ENCODE peak calls at places on chromosomes 7 and 10, in ten cellular contexts. One of them, this sample, is unnamed. For H3K27me3 and H3K4me1, the result is how much of the 10 kb centered on the place peaks cover.

GRCh38 chr10:52526251-52526823 is 212.3 kb downstream of the DKK1 start:
- DNase-seq in upper lobe of left lung: no peak
- DNase-seq in spleen: no peak
- DNase-seq in IMR-90: peak
- DNase-seq in mesendoderm: no peak
- DNase-seq in naive thymus-derived CD4-positive, alpha-beta T cell: no peak
- DNase-seq in GM23338: no peak
- DNase-seq in left lung: no peak
- DNase-seq in transverse colon: no peak
- DNase-seq in neural progenitor cell: no peak
- DNase-seq in this sample: no peak

GRCh38 chr10:5361966-5362365 is 2.8 kb upstream of the UCN3 start:
- DNase-seq in naive thymus-derived CD4-positive, alpha-beta T cell: no peak
- DNase-seq in left lung: no peak
- DNase-seq in transverse colon: no peak
- DNase-seq in upper lobe of left lung: no peak
- DNase-seq in neural progenitor cell: no peak
- DNase-seq in IMR-90: no peak
- DNase-seq in mesendoderm: no peak
- DNase-seq in GM23338: no peak
- DNase-seq in spleen: no peak
- DNase-seq in this sample: no peak

GRCh38 chr7:43449577-43449976 is 133.3 kb upstream of the STK17A start:
- DNase-seq in naive thymus-derived CD4-positive, alpha-beta T cell: no peak
- DNase-seq in spleen: no peak
- DNase-seq in upper lobe of left lung: no peak
- DNase-seq in left lung: no peak
- DNase-seq in IMR-90: no peak
- DNase-seq in GM23338: no peak
- DNase-seq in mesendoderm: no peak
- DNase-seq in neural progenitor cell: peak
- DNase-seq in transverse colon: no peak
- DNase-seq in this sample: no peak

GRCh38 chr7:1533569-1534329 is 3.2 kb downstream of the MAFK start:
- DNase-seq in IMR-90: peak
- DNase-seq in naive thymus-derived CD4-positive, alpha-beta T cell: no peak
- DNase-seq in left lung: peak
- DNase-seq in mesendoderm: peak
- DNase-seq in spleen: peak
- DNase-seq in upper lobe of left lung: peak
- DNase-seq in neural progenitor cell: no peak
- DNase-seq in GM23338: no peak
- DNase-seq in transverse colon: peak
- DNase-seq in this sample: peak

GRCh38 chr7:54946271-54946670 is 72.5 kb upstream of the EGFR start:
- DNase-seq in GM23338: no peak
- DNase-seq in upper lobe of left lung: no peak
- DNase-seq in mesendoderm: no peak
- DNase-seq in spleen: no peak
- DNase-seq in left lung: no peak
- DNase-seq in transverse colon: no peak
- DNase-seq in naive thymus-derived CD4-positive, alpha-beta T cell: no peak
- DNase-seq in neural progenitor cell: no peak
- DNase-seq in IMR-90: no peak
- DNase-seq in this sample: no peak

GRCh38 chr7:40000734-40001315 is 50.8 kb downstream of the CDK13 start:
- DNase-seq in spleen: no peak
- DNase-seq in IMR-90: peak
- DNase-seq in GM23338: no peak
- DNase-seq in upper lobe of left lung: no peak
- DNase-seq in naive thymus-derived CD4-positive, alpha-beta T cell: no peak
- DNase-seq in mesendoderm: no peak
- DNase-seq in left lung: no peak
- DNase-seq in transverse colon: no peak
- DNase-seq in neural progenitor cell: no peak
- DNase-seq in this sample: no peak

GRCh38 chr10:48194830-48195229 is 79.7 kb downstream of the FRMPD2 start:
- DNase-seq in spleen: no peak
- DNase-seq in naive thymus-derived CD4-positive, alpha-beta T cell: no peak
- DNase-seq in mesendoderm: no peak
- DNase-seq in left lung: no peak
- DNase-seq in upper lobe of left lung: no peak
- DNase-seq in IMR-90: no peak
- DNase-seq in GM23338: no peak
- DNase-seq in transverse colon: peak
- DNase-seq in neural progenitor cell: no peak
- DNase-seq in this sample: no peak

GRCh38 chr7:98286093-98286525 is 4.6 kb downstream of the BRI3 start:
- DNase-seq in upper lobe of left lung: peak
- DNase-seq in IMR-90: peak
- DNase-seq in left lung: peak
- DNase-seq in naive thymus-derived CD4-positive, alpha-beta T cell: no peak
- DNase-seq in spleen: peak
- DNase-seq in neural progenitor cell: no peak
- DNase-seq in GM23338: no peak
- DNase-seq in mesendoderm: peak
- DNase-seq in transverse colon: peak
- DNase-seq in this sample: peak

GRCh38 chr7:98969386-98969785 is 91.1 kb downstream of the TRRAP start:
- DNase-seq in neural progenitor cell: no peak
- DNase-seq in upper lobe of left lung: no peak
- DNase-seq in left lung: no peak
- DNase-seq in naive thymus-derived CD4-positive, alpha-beta T cell: no peak
- DNase-seq in mesendoderm: no peak
- DNase-seq in IMR-90: no peak
- DNase-seq in spleen: peak
- DNase-seq in GM23338: no peak
- DNase-seq in transverse colon: no peak
- DNase-seq in this sample: no peak

DNA sequence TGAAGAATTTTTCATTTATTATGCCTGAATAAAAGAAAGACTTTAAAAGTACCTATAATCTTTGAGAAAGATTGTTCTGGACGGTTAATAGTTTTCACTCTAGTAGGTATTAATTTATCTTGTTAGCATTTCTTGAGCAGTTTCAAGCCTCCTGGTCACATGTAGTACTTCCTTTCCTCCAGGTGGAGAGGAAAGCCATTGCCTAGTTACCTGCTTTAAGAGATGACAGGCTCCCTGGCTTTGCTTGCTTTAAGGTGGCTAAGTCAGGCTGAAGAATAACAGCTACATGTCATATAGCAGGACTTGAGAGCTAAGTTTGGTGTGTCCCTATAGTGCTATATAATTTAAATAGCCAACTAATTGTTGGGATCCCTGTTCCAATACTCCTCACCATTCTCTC is 160.2 kb downstream of the CDK14 start:
- DNase-seq in GM23338: no peak
- DNase-seq in transverse colon: no peak
- DNase-seq in neural progenitor cell: no peak
- DNase-seq in left lung: no peak
- DNase-seq in upper lobe of left lung: no peak
- DNase-seq in spleen: no peak
- DNase-seq in mesendoderm: no peak
- DNase-seq in IMR-90: no peak
- DNase-seq in naive thymus-derived CD4-positive, alpha-beta T cell: no peak
- DNase-seq in this sample: no peak
- H3K4me3 ChIP-seq in GM23338: no peak
- H3K4me3 ChIP-seq in transverse colon: no peak
- H3K4me3 ChIP-seq in neural progenitor cell: no peak
- H3K4me3 ChIP-seq in left lung: no peak
- H3K4me3 ChIP-seq in upper lobe of left lung: no peak
- H3K4me3 ChIP-seq in spleen: no peak
- H3K4me3 ChIP-seq in mesendoderm: no peak
- H3K4me3 ChIP-seq in IMR-90: no peak
- H3K4me3 ChIP-seq in naive thymus-derived CD4-positive, alpha-beta T cell: no peak
- H3K4me3 ChIP-seq in this sample: no peak

DNA sequence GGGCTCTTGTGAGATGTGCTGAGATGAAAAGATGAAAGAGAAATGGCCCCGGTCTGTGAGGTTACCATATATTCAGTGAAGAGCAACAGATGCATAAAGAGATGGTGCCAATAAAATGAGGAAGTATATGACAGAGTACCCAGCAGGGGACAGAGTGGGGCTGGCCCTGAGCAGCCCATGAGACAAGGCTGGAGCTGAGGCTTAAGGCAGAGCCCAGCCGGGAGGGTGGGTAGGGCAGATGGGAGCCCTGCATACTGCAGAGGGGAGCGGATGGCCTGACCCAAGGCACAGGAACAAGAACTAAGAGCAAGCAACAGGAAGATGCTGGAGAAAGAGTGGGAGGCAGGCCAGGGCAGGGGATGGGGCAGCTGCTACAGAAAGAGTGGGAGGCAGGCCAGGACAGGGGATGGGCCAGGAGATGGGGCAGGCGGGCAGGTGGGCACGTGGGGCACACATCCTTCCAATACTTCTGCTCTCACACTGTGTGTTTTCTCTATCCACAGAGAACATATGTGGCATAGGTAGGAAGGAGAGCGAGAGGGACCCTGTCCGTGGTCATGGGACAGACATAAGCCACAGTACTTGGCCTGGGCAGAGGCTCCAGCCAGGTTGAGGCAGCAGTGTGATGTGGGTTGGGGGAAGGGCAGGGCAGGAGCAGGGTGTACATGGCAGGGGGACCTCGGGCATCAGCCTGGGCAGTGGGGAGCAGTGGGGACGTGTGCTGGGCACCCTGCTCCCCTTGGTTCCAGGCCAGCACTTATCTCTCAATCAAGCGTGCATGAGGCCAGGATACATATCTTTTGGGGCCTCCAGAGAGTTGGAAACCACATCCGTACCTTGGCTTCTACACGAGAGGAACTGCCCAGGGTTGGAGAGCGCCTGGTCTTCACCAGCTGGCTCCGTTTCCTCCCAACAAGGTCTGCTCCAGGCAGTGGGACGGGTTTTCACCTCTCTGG is 91.6 kb upstream of the IKZF1 start:
- DNase-seq in GM23338: no peak
- DNase-seq in transverse colon: no peak
- DNase-seq in neural progenitor cell: no peak
- DNase-seq in naive thymus-derived CD4-positive, alpha-beta T cell: peak
- DNase-seq in upper lobe of left lung: peak
- DNase-seq in mesendoderm: no peak
- DNase-seq in left lung: no peak
- DNase-seq in IMR-90: no peak
- DNase-seq in spleen: peak
- DNase-seq in this sample: peak
- H3K27me3 ChIP-seq in GM23338: under half
- H3K27me3 ChIP-seq in transverse colon: under half
- H3K27me3 ChIP-seq in neural progenitor cell: under half
- H3K27me3 ChIP-seq in naive thymus-derived CD4-positive, alpha-beta T cell: under half
- H3K27me3 ChIP-seq in upper lobe of left lung: under half
- H3K27me3 ChIP-seq in mesendoderm: under half
- H3K27me3 ChIP-seq in left lung: under half
- H3K27me3 ChIP-seq in IMR-90: under half
- H3K27me3 ChIP-seq in spleen: under half
- H3K27me3 ChIP-seq in this sample: under half

DNA sequence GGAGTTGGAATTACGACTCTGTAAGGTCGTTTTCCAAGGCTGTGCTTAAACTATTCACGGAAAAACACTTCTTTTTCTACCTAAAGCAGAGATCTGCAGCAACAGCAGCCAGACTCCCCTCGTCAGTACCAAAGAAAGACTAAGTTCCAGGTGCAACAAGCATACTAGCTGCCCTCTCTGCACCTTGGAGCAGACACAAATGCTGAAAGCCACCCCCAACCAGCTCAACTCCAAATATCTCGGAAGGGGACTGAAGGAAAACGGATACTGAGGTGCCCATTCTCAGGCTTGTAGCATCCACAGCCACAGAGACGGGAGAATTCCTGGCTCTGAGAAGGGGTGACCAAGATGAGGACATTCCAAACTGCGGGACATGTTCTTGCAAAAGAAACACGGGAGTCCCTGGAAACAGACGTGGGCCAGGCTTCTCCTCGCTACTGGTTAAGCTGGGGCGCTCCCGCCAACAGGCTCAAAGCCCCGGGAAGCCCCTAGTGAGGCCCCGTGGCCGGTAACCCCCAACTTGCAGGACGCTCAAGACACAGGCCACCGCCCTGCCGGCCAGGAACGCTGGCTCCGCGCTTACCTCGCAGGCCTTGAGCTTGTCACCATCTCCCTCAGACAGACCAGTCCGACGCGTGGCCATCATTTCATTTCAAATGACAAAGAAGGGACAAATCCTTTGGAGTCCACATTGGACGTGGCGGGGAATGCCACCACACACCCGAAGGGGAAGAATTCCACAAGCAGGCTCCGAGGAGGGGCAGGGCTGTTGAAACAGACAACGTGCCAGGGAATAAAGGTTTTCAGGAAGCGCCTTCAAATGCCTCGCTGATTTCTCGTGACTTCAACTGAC is 2.2 kb downstream of the ARHGAP21 start:
- DNase-seq in GM23338: peak
- DNase-seq in transverse colon: peak
- DNase-seq in naive thymus-derived CD4-positive, alpha-beta T cell: no peak
- DNase-seq in left lung: peak
- DNase-seq in upper lobe of left lung: peak
- DNase-seq in IMR-90: peak
- DNase-seq in mesendoderm: peak
- DNase-seq in spleen: peak
- DNase-seq in neural progenitor cell: peak
- DNase-seq in this sample: peak
- H3K4me1 ChIP-seq in GM23338: half or more
- H3K4me1 ChIP-seq in transverse colon: under half
- H3K4me1 ChIP-seq in naive thymus-derived CD4-positive, alpha-beta T cell: under half
- H3K4me1 ChIP-seq in left lung: under half
- H3K4me1 ChIP-seq in upper lobe of left lung: under half
- H3K4me1 ChIP-seq in IMR-90: under half
- H3K4me1 ChIP-seq in mesendoderm: under half
- H3K4me1 ChIP-seq in spleen: under half
- H3K4me1 ChIP-seq in neural progenitor cell: under half
- H3K4me1 ChIP-seq in this sample: under half

GRCh38 chr7:94656658-94656924 is 658 bp upstream of the SGCE start:
- DNase-seq in GM23338: no peak
- DNase-seq in IMR-90: no peak
- DNase-seq in spleen: no peak
- DNase-seq in naive thymus-derived CD4-positive, alpha-beta T cell: no peak
- DNase-seq in mesendoderm: no peak
- DNase-seq in upper lobe of left lung: no peak
- DNase-seq in neural progenitor cell: no peak
- DNase-seq in left lung: no peak
- DNase-seq in transverse colon: no peak
- DNase-seq in this sample: no peak
- H3K4me3 ChIP-seq in GM23338: peak
- H3K4me3 ChIP-seq in IMR-90: peak
- H3K4me3 ChIP-seq in spleen: peak
- H3K4me3 ChIP-seq in naive thymus-derived CD4-positive, alpha-beta T cell: peak
- H3K4me3 ChIP-seq in mesendoderm: peak
- H3K4me3 ChIP-seq in upper lobe of left lung: peak
- H3K4me3 ChIP-seq in neural progenitor cell: peak
- H3K4me3 ChIP-seq in left lung: peak
- H3K4me3 ChIP-seq in transverse colon: no peak
- H3K4me3 ChIP-seq in this sample: peak